ENCODE peak calls at places on chromosomes 2 and 18, in four cellular contexts. S is iPS DF 19.7; O is stimulated activated CD4-positive, alpha-beta T cell treated with anti-CD3 and anti-CD28 coated beads, Interleukin-4, amount 100 ng/mL, for 4 hours; L is foreskin fibroblast. F is an unnamed sample.

GRCh38 chr18:12287684-12288405 is 20.2 kb upstream of the TUBB6 start:
- DNase-seq in L (peak), S (no peak), O (no peak), F (peak)

GRCh38 chr18:58535340-58536186 is 93.3 kb downstream of the ALPK2 start:
- DNase-seq in L (no peak), S (no peak), O (no peak), F (no peak)

GRCh38 chr2:172281648-172282576 is 145.5 kb upstream of the ITGA6 start:
- DNase-seq in O (no peak), L (peak), S (no peak), F (no peak)

GRCh38 chr2:171244970-171245782 is 84.5 kb upstream of the TLK1 start:
- DNase-seq in O (no peak), L (peak), S (no peak), F (no peak)

GRCh38 chr18:76466410-76466991 is 28.5 kb downstream of the ZNF516 start:
- DNase-seq in S (no peak), L (no peak), O (no peak), F (no peak)

GRCh38 chr18:43620936-43621335 is 343.6 kb upstream of the SYT4 start:
- DNase-seq in L (peak), O (no peak), S (no peak), F (no peak)

GRCh38 chr2:235149736-235150135 is 197.9 kb downstream of the SH3BP4 start:
- DNase-seq in O (no peak), L (no peak), S (no peak), F (no peak)

GRCh38 chr18:11728247-11728646 is 39.2 kb downstream of the GNAL start:
- DNase-seq in S (no peak), O (no peak), L (no peak), F (no peak)

GRCh38 chr2:201696151-201696659 is 2.2 kb downstream of the MPP4 start:
- DNase-seq in S (no peak), O (no peak), L (peak), F (peak)

GRCh38 chr18:21177742-21178305 is 64.2 kb upstream of the GREB1L start:
- DNase-seq in O (no peak), S (no peak), L (no peak), F (no peak)

GRCh38 chr2:83273322-83273721 is 1185.8 kb downstream of the SUCLG1 start:
- DNase-seq in S (no peak), L (no peak), O (no peak), F (no peak)

GRCh38 chr2:237572742-237573101 is 6.3 kb downstream of the PRLH start:
- DNase-seq in S (no peak), O (no peak), L (no peak), F (no peak)

GRCh38 chr2:73176205-73176880 is 26.0 kb upstream of the NOTO start:
- DNase-seq in S (no peak), L (no peak), O (no peak), F (no peak)

GRCh38 chr18:73340135-73340934 is 472.5 kb upstream of the NETO1 start:
- DNase-seq in O (no peak), S (no peak), L (peak), F (no peak)

GRCh38 chr2:159617651-159618050 is 1.3 kb upstream of the BAZ2B start:
- DNase-seq in S (no peak), L (no peak), O (no peak), F (no peak)

GRCh38 chr2:196459539-196459938 is 180.0 kb upstream of the CCDC150 start:
- DNase-seq in O (no peak), L (no peak), S (no peak), F (no peak)

GRCh38 chr2:240430595-240430994 is 4.9 kb upstream of the GPC1 start:
- DNase-seq in L (no peak), S (no peak), O (no peak), F (no peak)

GRCh38 chr2:241417626-241418025 is 61.5 kb downstream of the FARP2 start:
- DNase-seq in L (no peak), S (no peak), O (no peak), F (no peak)

GRCh38 chr18:36780748-36781147 is 48.1 kb downstream of the TPGS2 start:
- DNase-seq in O (no peak), L (no peak), S (no peak), F (no peak)

GRCh38 chr2:149330127-149331022 is at the start of gene LYPD6:
- DNase-seq in O (no peak), L (peak), S (no peak), F (peak)

GRCh38 chr2:239208470-239209180 is 192.2 kb downstream of the HDAC4 start:
- DNase-seq in O (no peak), L (no peak), S (no peak), F (no peak)

GRCh38 chr18:45836242-45837215 is 11.1 kb downstream of the SIGLEC15 start:
- DNase-seq in S (no peak), O (no peak), L (no peak), F (no peak)

GRCh38 chr2:17753803-17754663 is at the start of the genes GEN1 and SMC6:
- DNase-seq in L (peak), S (peak), O (peak), F (peak)

GRCh38 chr2:67883316-67884080 is 179.3 kb downstream of the C1D start:
- DNase-seq in L (no peak), S (no peak), O (no peak), F (no peak)

GRCh38 chr2:20282916-20283592 is 58.1 kb upstream of the SDC1 start:
- DNase-seq in S (no peak), L (no peak), O (no peak), F (no peak)

GRCh38 chr18:61333271-61333745 is at the start of gene CDH20:
- DNase-seq in L (no peak), S (peak), O (no peak), F (no peak)

GRCh38 chr18:28125051-28125450 is 51.9 kb downstream of the CDH2 start:
- DNase-seq in O (no peak), L (no peak), S (no peak), F (no peak)

GRCh38 chr2:76953733-76954347 is 568.3 kb downstream of the LRRTM4 start:
- DNase-seq in O (no peak), S (peak), L (no peak), F (no peak)

GRCh38 chr2:120765911-120766757 is 30.5 kb downstream of the GLI2 start:
- DNase-seq in S (no peak), O (no peak), L (peak), F (no peak)

GRCh38 chr2:239227661-239228371 is 173.0 kb downstream of the HDAC4 start:
- DNase-seq in S (no peak), L (peak), O (no peak), F (peak)

GRCh38 chr2:230582851-230583283 is 129.8 kb upstream of the CAB39 start:
- DNase-seq in O (no peak), L (peak), S (no peak), F (peak)

GRCh38 chr2:120231974-120232635 is 8.9 kb upstream of the TMEM185B start:
- DNase-seq in L (no peak), S (no peak), O (peak), F (no peak)

GRCh38 chr2:136328396-136328795 is 210.4 kb upstream of the CXCR4 start:
- DNase-seq in S (no peak), L (no peak), O (no peak), F (no peak)